ENCODE peak calls at places on chromosomes 5 and 9, in eight cellular contexts. E, W, Z, H, U, O, Y and A are unnamed samples.

GRCh38 chr5:217860-218456 is at the start of the genes CCDC127 and SDHA:
- DNase-seq in E (peak), W (peak), Z (peak), H (peak), U (peak), O (peak), Y (peak), A (peak)

GRCh38 chr5:126780165-126780827 is 3.4 kb downstream of the LMNB1 start:
- DNase-seq in E (no peak), W (peak), Z (peak), H (peak), U (no peak), O (no peak), Y (peak), A (peak)

GRCh38 chr9:91486699-91487497 is 63.3 kb upstream of the NFIL3 start:
- DNase-seq in E (no peak), W (no peak), Z (peak), H (no peak), U (no peak), O (no peak), Y (no peak), A (no peak)

GRCh38 chr9:16413509-16414016 is 456.9 kb downstream of the BNC2 start:
- DNase-seq in E (no peak), W (no peak), Z (peak), H (no peak), U (no peak), O (no peak), Y (no peak), A (no peak)

GRCh38 chr5:64758916-64759315 is 9.6 kb downstream of the SREK1IP1 start:
- DNase-seq in E (no peak), W (no peak), Z (no peak), H (no peak), U (no peak), O (no peak), Y (no peak), A (no peak)

GRCh38 chr5:94916619-94917018 is 298.1 kb downstream of the SLF1 start:
- DNase-seq in E (no peak), W (no peak), Z (no peak), H (no peak), U (no peak), O (no peak), Y (no peak), A (no peak)

GRCh38 chr9:98520221-98520920 is 188.4 kb downstream of the GABBR2 start:
- DNase-seq in E (no peak), W (no peak), Z (peak), H (no peak), U (no peak), O (no peak), Y (no peak), A (no peak)

GRCh38 chr5:118873417-118873816 is 114.9 kb downstream of the DTWD2 start:
- DNase-seq in E (no peak), W (no peak), Z (no peak), H (no peak), U (no peak), O (no peak), Y (no peak), A (no peak)

GRCh38 chr9:36961568-36962360 is 72.3 kb downstream of the PAX5 start:
- DNase-seq in E (no peak), W (no peak), Z (no peak), H (no peak), U (no peak), O (no peak), Y (no peak), A (no peak)

GRCh38 chr5:90962481-90962880 is 403.9 kb downstream of the ADGRV1 start:
- DNase-seq in E (no peak), W (no peak), Z (no peak), H (no peak), U (no peak), O (no peak), Y (no peak), A (no peak)

GRCh38 chr9:34185778-34186551 is 7.1 kb downstream of the UBAP1 start:
- DNase-seq in E (no peak), W (no peak), Z (peak), H (peak), U (no peak), O (no peak), Y (peak), A (peak)

GRCh38 chr9:137279741-137280477 is 2.4 kb downstream of the TOR4A start:
- DNase-seq in E (no peak), W (no peak), Z (no peak), H (no peak), U (no peak), O (no peak), Y (no peak), A (no peak)

GRCh38 chr5:66234241-66234640 is 90.1 kb downstream of the SREK1 start:
- DNase-seq in E (no peak), W (no peak), Z (no peak), H (no peak), U (no peak), O (no peak), Y (no peak), A (no peak)

GRCh38 chr9:100170556-100170955 is 71.5 kb downstream of the INVS start:
- DNase-seq in E (no peak), W (no peak), Z (no peak), H (no peak), U (no peak), O (no peak), Y (no peak), A (no peak)

GRCh38 chr9:133378408-133378962 is 2.3 kb downstream of the STKLD1 start:
- DNase-seq in E (no peak), W (no peak), Z (no peak), H (no peak), U (no peak), O (no peak), Y (no peak), A (no peak)